ENCODE peak calls at places on chromosome 10, in four cellular contexts. C is body of pancreas; Z is AG10803; X is CD8-positive, alpha-beta T cell. T is an unnamed sample.

GRCh38 chr10:23158370-23158769 is 33.7 kb upstream of the PTF1A start:
- DNase-seq in C (peak), Z (peak), X (peak), T (no peak)

GRCh38 chr10:83287374-83287773 is 851.9 kb upstream of the GHITM start:
- DNase-seq in C (no peak), Z (no peak), X (no peak), T (no peak)

GRCh38 chr10:44279376-44279775 is 105.5 kb downstream of the CXCL12 start:
- DNase-seq in C (no peak), Z (no peak), X (no peak), T (no peak)

GRCh38 chr10:128017825-128018224 is 108.4 kb downstream of the MKI67 start:
- DNase-seq in C (no peak), Z (no peak), X (no peak), T (no peak)

GRCh38 chr10:38094923-38095574 is 912 bp downstream of the ZNF37A start:
- DNase-seq in C (peak), Z (no peak), X (no peak), T (no peak)

GRCh38 chr10:103759100-103759781 is 96.1 kb downstream of the SH3PXD2A start:
- DNase-seq in C (no peak), Z (peak), X (no peak), T (no peak)

GRCh38 chr10:121127151-121127906 is 276.2 kb downstream of the WDR11 start:
- DNase-seq in C (no peak), Z (no peak), X (no peak), T (no peak)

GRCh38 chr10:132538031-132538789 is 623 bp downstream of the INPP5A start:
- DNase-seq in C (peak), Z (no peak), X (no peak), T (no peak)

GRCh38 chr10:100863433-100863832 is 49.3 kb upstream of the SLF2 start:
- DNase-seq in C (no peak), Z (no peak), X (no peak), T (no peak)

GRCh38 chr10:66842867-66843266 is 83.0 kb upstream of the LRRTM3 start:
- DNase-seq in C (no peak), Z (no peak), X (no peak), T (no peak)

GRCh38 chr10:70838270-70838669 is 22.5 kb downstream of the SGPL1 start:
- DNase-seq in C (no peak), Z (peak), X (no peak), T (no peak)

GRCh38 chr10:73590881-73591577 is at the start of gene USP54:
- DNase-seq in C (no peak), Z (peak), X (no peak), T (no peak)

GRCh38 chr10:74213571-74214162 is 62.6 kb downstream of the ADK start:
- DNase-seq in C (peak), Z (peak), X (peak), T (no peak)

GRCh38 chr10:33047655-33048054 is 89.6 kb upstream of the ITGB1 start:
- DNase-seq in C (no peak), Z (peak), X (no peak), T (no peak)

GRCh38 chr10:86314616-86315520 is 51.7 kb downstream of the GRID1 start:
- DNase-seq in C (no peak), Z (no peak), X (no peak), T (no peak)

GRCh38 chr10:102235598-102235920 is 5.8 kb downstream of the PITX3 start:
- DNase-seq in C (no peak), Z (no peak), X (no peak), T (no peak)

GRCh38 chr10:122142652-122143237 is 128.4 kb upstream of the BTBD16 start:
- DNase-seq in C (peak), Z (no peak), X (no peak), T (no peak)

GRCh38 chr10:47401874-47402645 is 18.0 kb upstream of the ZNF488 start:
- DNase-seq in C (no peak), Z (no peak), X (no peak), T (no peak)

GRCh38 chr10:90718185-90718584 is 139.7 kb downstream of the HTR7 start:
- DNase-seq in C (no peak), Z (no peak), X (no peak), T (no peak)

GRCh38 chr10:35420827-35421552 is 84.7 kb downstream of the CCNY start:
- DNase-seq in C (no peak), Z (no peak), X (no peak), T (no peak)

GRCh38 chr10:103481974-103482531 is 3.0 kb upstream of the CALHM3 start:
- DNase-seq in C (no peak), Z (peak), X (no peak), T (peak)

GRCh38 chr10:70679498-70679897 is 7.2 kb downstream of the ADAMTS14 start:
- DNase-seq in C (no peak), Z (peak), X (no peak), T (no peak)

GRCh38 chr10:71475243-71475871 is 78.6 kb downstream of the CDH23 start:
- DNase-seq in C (peak), Z (no peak), X (no peak), T (peak)

GRCh38 chr10:91271886-91272285 is 51.4 kb downstream of the PCGF5 start:
- DNase-seq in C (no peak), Z (peak), X (no peak), T (no peak)

GRCh38 chr10:95394161-95394880 is 103.5 kb upstream of the PDLIM1 start:
- DNase-seq in C (no peak), Z (no peak), X (no peak), T (peak)

GRCh38 chr10:72146559-72147323 is 58.4 kb upstream of the SPOCK2 start:
- DNase-seq in C (no peak), Z (peak), X (no peak), T (no peak)

GRCh38 chr10:37865264-37865663 is 7.9 kb upstream of the ZNF248 start:
- DNase-seq in C (no peak), Z (no peak), X (no peak), T (no peak)

GRCh38 chr10:36669615-36670325 is 455.6 kb upstream of the ANKRD30A start:
- DNase-seq in C (no peak), Z (no peak), X (no peak), T (no peak)

GRCh38 chr10:18312385-18313145 is 172.3 kb downstream of the CACNB2 start:
- DNase-seq in C (no peak), Z (peak), X (no peak), T (no peak)
- TF ChIP-seq CTCF in C (peak), Z (peak), X (no peak), T (peak)

GRCh38 chr10:16314259-16314658 is 122.6 kb upstream of the PTER start:
- DNase-seq in C (no peak), Z (no peak), X (no peak), T (no peak)
- TF ChIP-seq CTCF in C (no peak), Z (no peak), X (no peak), T (no peak)

GRCh38 chr10:60848126-60848525 is 69.8 kb downstream of the CDK1 start:
- DNase-seq in C (no peak), Z (peak), X (no peak), T (no peak)
- TF ChIP-seq CTCF in C (no peak), Z (peak), X (no peak), T (no peak)

DNA sequence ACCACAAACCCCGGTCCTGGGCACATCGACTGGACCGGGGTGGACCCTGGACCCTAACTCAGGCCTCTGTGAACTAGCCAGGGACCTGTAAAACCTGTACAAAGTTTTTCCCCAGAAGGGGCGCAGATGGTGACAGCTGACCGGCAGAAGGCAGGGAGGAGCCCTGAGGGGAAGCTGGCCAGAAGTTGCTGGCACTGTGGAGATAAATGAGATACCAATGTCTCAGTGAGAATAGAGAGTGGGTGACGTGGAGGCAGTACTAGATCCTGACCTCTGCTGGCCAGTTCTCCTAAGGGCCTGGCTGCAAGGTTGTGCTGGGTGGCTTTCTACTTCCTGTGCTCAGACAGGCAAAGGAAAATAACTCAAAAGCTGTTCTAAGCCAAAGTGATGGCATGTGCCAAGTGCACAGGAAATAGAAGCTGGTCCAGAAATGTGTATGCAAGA is 10.6 kb upstream of the TSPAN14 start:
- DNase-seq in C (no peak), Z (peak), X (no peak), T (no peak)
- TF ChIP-seq CTCF in C (peak), Z (peak), X (no peak), T (peak)

T was measured in D721Med.